ENCODE peak calls at places on chromosomes 3 and 15, in ten cellular contexts. A, G, L, B, Y, O, E, P, V and S are unnamed samples.
A peak's percentile ranks its signal among the peaks of the same experiment; 100 is the strongest.

GRCh38 chr15:99361541-99362185 is 110.4 kb downstream of the LRRC28 start:
- DNase-seq in G (no peak), V (no peak), L (no peak), A (no peak), Y (no peak), E (no peak), P (no peak), B (no peak), O (no peak), S (no peak)

GRCh38 chr15:96038650-96039049 is 291.9 kb upstream of the NR2F2 start:
- DNase-seq in A (no peak), E (no peak), Y (no peak), V (no peak), G (no peak), O (no peak), L (no peak), P (no peak), B (no peak), S (no peak)

GRCh38 chr15:69825941-69826817 is 271.5 kb downstream of the TLE3 start:
- DNase-seq in Y (no peak), B (no peak), G (no peak), O (no peak), V (no peak), E (no peak), P (no peak), L (no peak), A (no peak), S (no peak)

GRCh38 chr3:129018751-129019150 is 17.6 kb downstream of the EFCC1 start:
- DNase-seq in V (no peak), L (no peak), P (no peak), O (no peak), Y (no peak), E (no peak), G (no peak), B (no peak), A (no peak), S (no peak)

GRCh38 chr3:96863129-96863740 is 48.8 kb downstream of the EPHA6 start:
- DNase-seq in G (peak; percentile 2), A (peak; percentile 3), P (peak; percentile 54), E (no peak), B (no peak), Y (no peak), L (peak; percentile 16), O (peak; percentile 11), V (no peak), S (peak; percentile 45)

GRCh38 chr3:98027084-98027445 is 8.1 kb downstream of the GABRR3 start:
- DNase-seq in V (no peak), E (no peak), B (no peak), O (no peak), L (no peak), P (no peak), Y (no peak), G (no peak), A (no peak), S (no peak)

GRCh38 chr3:41307065-41307464 is 107.8 kb downstream of the CTNNB1 start:
- DNase-seq in P (no peak), L (no peak), O (no peak), E (no peak), V (no peak), Y (no peak), A (no peak), B (no peak), G (no peak), S (no peak)

GRCh38 chr3:126620743-126621142 is 34.2 kb downstream of the TXNRD3 start:
- DNase-seq in G (no peak), Y (no peak), E (no peak), P (no peak), L (no peak), B (no peak), V (no peak), A (no peak), O (no peak), S (no peak)

GRCh38 chr3:10469406-10470119 is 35.8 kb downstream of the ATP2B2 start:
- DNase-seq in G (peak; percentile 14), Y (no peak), V (no peak), E (no peak), A (no peak), O (no peak), P (no peak), L (no peak), B (no peak), S (no peak)

GRCh38 chr15:96431787-96432186 is 101.3 kb downstream of the NR2F2 start:
- DNase-seq in A (no peak), L (no peak), O (no peak), G (no peak), V (no peak), Y (no peak), B (no peak), E (no peak), P (no peak), S (no peak)

GRCh38 chr3:15023249-15023648 is 41.9 kb downstream of the MRPS25 start:
- DNase-seq in P (no peak), L (no peak), Y (no peak), O (no peak), G (no peak), E (no peak), B (no peak), V (no peak), A (no peak), S (no peak)

GRCh38 chr15:38217181-38217580 is 35.5 kb upstream of the SPRED1 start:
- DNase-seq in V (no peak), O (no peak), E (no peak), P (no peak), B (no peak), Y (no peak), A (no peak), L (no peak), G (no peak), S (no peak)

GRCh38 chr15:89766357-89767311 is 9.5 kb upstream of the MESP2 start:
- DNase-seq in P (no peak), E (no peak), L (no peak), G (no peak), O (no peak), B (no peak), Y (no peak), V (peak; percentile 69), A (no peak), S (no peak)

GRCh38 chr3:54342676-54343075 is 220.3 kb downstream of the CACNA2D3 start:
- DNase-seq in Y (no peak), P (peak; percentile 54), A (no peak), E (no peak), B (no peak), O (no peak), L (no peak), G (no peak), V (no peak), S (no peak)

GRCh38 chr3:186831795-186832194 is 10.7 kb upstream of the ADIPOQ start:
- DNase-seq in B (no peak), V (no peak), O (no peak), P (no peak), E (no peak), Y (no peak), A (no peak), G (no peak), L (no peak), S (no peak)

GRCh38 chr3:117756580-117756979 is 1047.0 kb downstream of the TUSC7 start:
- DNase-seq in B (no peak), O (no peak), E (no peak), L (peak; percentile 12), A (no peak), Y (no peak), V (no peak), P (no peak), G (no peak), S (no peak)

GRCh38 chr15:56832125-56832524 is 86.3 kb upstream of the TCF12 start:
- DNase-seq in L (no peak), E (no peak), B (no peak), P (peak; percentile 35), Y (no peak), V (peak; percentile 82), A (no peak), O (no peak), G (no peak), S (no peak)

GRCh38 chr3:114632757-114633424 is 339.1 kb downstream of the TIGIT start:
- DNase-seq in A (no peak), Y (no peak), E (no peak), B (no peak), L (no peak), P (no peak), O (no peak), G (no peak), V (no peak), S (no peak)